ENCODE peak calls at places on chromosomes 16 and 17, in seven cellular contexts. R is Karpas-422; M is stimulated activated CD8-positive, alpha-beta memory T cell treated with anti-CD3 and anti-CD28 coated beads, Interleukin-15, amount 100 ng/mL, for 1 hour; N is HFF-Myc; S is tibial nerve; W is Peyer's patch; P is retina. Z is an unnamed sample.

GRCh38 chr17:69466905-69467630 is 52.6 kb downstream of the MAP2K6 start:
- DNase-seq in R (no peak), M (no peak), N (peak), S (no peak), W (no peak), P (peak), Z (peak)

GRCh38 chr16:48076455-48077012 is 79.3 kb downstream of the ABCC12 start:
- DNase-seq in R (no peak), M (no peak), N (no peak), S (no peak), W (no peak), P (no peak), Z (no peak)

GRCh38 chr17:5832886-5833285 is 237.3 kb upstream of the WSCD1 start:
- DNase-seq in R (no peak), M (no peak), N (peak), S (no peak), W (no peak), P (no peak), Z (no peak)

GRCh38 chr17:83194189-83194565 is 114.8 kb downstream of the METRNL start:
- DNase-seq in R (no peak), M (no peak), N (no peak), S (peak), W (peak), P (no peak), Z (no peak)

GRCh38 chr16:26777821-26778220 is 288.9 kb upstream of the C16orf82 start:
- DNase-seq in R (no peak), M (no peak), N (no peak), S (no peak), W (no peak), P (no peak), Z (no peak)

GRCh38 chr16:561413-561794 is 1.2 kb downstream of the PRR35 start:
- DNase-seq in R (no peak), M (no peak), N (no peak), S (no peak), W (no peak), P (no peak), Z (no peak)

GRCh38 chr17:62791235-62792121 is 16.6 kb downstream of the MARCHF10 start:
- DNase-seq in R (no peak), M (no peak), N (peak), S (no peak), W (no peak), P (no peak), Z (no peak)

GRCh38 chr17:9291912-9292562 is 270.7 kb downstream of the NTN1 start:
- DNase-seq in R (peak), M (no peak), N (no peak), S (peak), W (peak), P (peak), Z (peak)

GRCh38 chr16:87850009-87851006 is 19.0 kb downstream of the SLC7A5 start:
- DNase-seq in R (peak), M (peak), N (no peak), S (no peak), W (peak), P (peak), Z (no peak)

GRCh38 chr17:35774499-35774898 is 13.8 kb downstream of the C17orf50 start:
- DNase-seq in R (no peak), M (no peak), N (no peak), S (no peak), W (no peak), P (peak), Z (peak)

GRCh38 chr16:72905581-72905980 is 142.3 kb downstream of the ZFHX3 start:
- DNase-seq in R (no peak), M (no peak), N (no peak), S (no peak), W (no peak), P (no peak), Z (no peak)

GRCh38 chr16:396605-397004 is 394 bp upstream of the NME4 start:
- DNase-seq in R (peak), M (no peak), N (no peak), S (no peak), W (no peak), P (peak), Z (no peak)

GRCh38 chr16:9119795-9120194 is 28.4 kb downstream of the HAPSTR1 start:
- DNase-seq in R (no peak), M (no peak), N (no peak), S (no peak), W (no peak), P (no peak), Z (no peak)

GRCh38 chr16:1048442-1049112 is 24.0 kb upstream of the SSTR5 start:
- DNase-seq in R (peak), M (no peak), N (no peak), S (peak), W (no peak), P (peak), Z (peak)